ENCODE peak calls at places on chromosomes 12 and 14, in ten cellular contexts. G is GM20000, E is pancreas, J is PC-3, Z is heart left ventricle, M is SK-MEL-5, V is DMS53, O is RCC 7860, T is endodermal cell, L is NCI-H69. P is an unnamed sample.

GRCh38 chr12:90899456-90900182 is 55.4 kb downstream of the CCER1 start:
- DNase-seq in G (no peak), E (no peak), J (peak; percentile 64), Z (no peak), M (no peak), V (peak; percentile 60), O (peak; percentile 68), T (no peak), L (no peak), P (no peak)

GRCh38 chr12:42327227-42327590 is 1.2 kb downstream of the PPHLN1 start:
- DNase-seq in G (no peak), E (no peak), J (no peak), Z (no peak), M (no peak), V (no peak), O (no peak), T (no peak), L (no peak), P (no peak)

GRCh38 chr14:63941023-63941422 is 88.2 kb downstream of the SYNE2 start:
- DNase-seq in G (no peak), E (no peak), J (no peak), Z (no peak), M (no peak), V (no peak), O (no peak), T (no peak), L (peak; percentile 20), P (no peak)

GRCh38 chr12:109730306-109731145 is 16.9 kb downstream of the FAM222A start:
- DNase-seq in G (no peak), E (no peak), J (no peak), Z (peak; percentile 16), M (no peak), V (no peak), O (no peak), T (peak; percentile 41), L (no peak), P (no peak)

GRCh38 chr12:65596514-65597010 is 227.7 kb upstream of the HMGA2 start:
- DNase-seq in G (no peak), E (no peak), J (peak; percentile 99), Z (no peak), M (no peak), V (no peak), O (no peak), T (no peak), L (no peak), P (peak; percentile 75)

GRCh38 chr14:59419383-59419782 is 45.8 kb downstream of the GPR135 start:
- DNase-seq in G (no peak), E (no peak), J (no peak), Z (no peak), M (no peak), V (no peak), O (no peak), T (no peak), L (peak; percentile 19), P (no peak)

GRCh38 chr12:51536159-51536558 is 54.9 kb upstream of the SCN8A start:
- DNase-seq in G (no peak), E (no peak), J (peak; percentile 26), Z (no peak), M (peak; percentile 49), V (peak; percentile 58), O (no peak), T (no peak), L (peak; percentile 64), P (no peak)

GRCh38 chr14:34425095-34425851 is 36.8 kb downstream of the SPTSSA start:
- DNase-seq in G (no peak), E (no peak), J (no peak), Z (no peak), M (no peak), V (peak; percentile 83), O (no peak), T (no peak), L (no peak), P (no peak)

GRCh38 chr14:54902143-54902520 is 494 bp downstream of the GCH1 start:
- DNase-seq in G (peak; percentile 72), E (peak; percentile 69), J (peak; percentile 85), Z (peak; percentile 86), M (peak; percentile 37), V (peak; percentile 86), O (peak; percentile 27), T (peak; percentile 91), L (peak; percentile 91), P (peak; percentile 72)